ENCODE peak calls at places on chromosomes 1 and 21, in four cellular contexts. L is fibroblast of mammary gland; W is stimulated activated CD8-positive, alpha-beta memory T cell treated with anti-CD3 and anti-CD28 coated beads, Interleukin-15, amount 100 ng/mL, for 1 hour; A is EL. M is an unnamed sample.

GRCh38 chr1:3697810-3698209 is 45.5 kb downstream of the TP73 start:
- DNase-seq in L (no peak), A (no peak), W (no peak), M (no peak)

GRCh38 chr1:4027492-4028138 is 127.5 kb upstream of the C1orf174 start:
- DNase-seq in W (no peak), L (no peak), A (no peak), M (no peak)

GRCh38 chr1:46689326-46689725 is 17.7 kb downstream of the TEX38 start:
- DNase-seq in L (no peak), A (no peak), W (no peak), M (no peak)

GRCh38 chr1:242828199-242828598 is 303.7 kb upstream of the PLD5 start:
- DNase-seq in L (no peak), W (no peak), A (no peak), M (no peak)

GRCh38 chr1:6592441-6592840 is 10.2 kb downstream of the KLHL21 start:
- DNase-seq in A (no peak), L (no peak), W (no peak), M (no peak)

GRCh38 chr1:17251699-17252376 is 2.9 kb downstream of the PADI3 start:
- DNase-seq in L (peak; percentile 64), W (no peak), A (peak; percentile 79), M (no peak)

GRCh38 chr1:209207126-209207700 is 376.3 kb upstream of the CAMK1G start:
- DNase-seq in L (peak; percentile 9), A (no peak), W (no peak), M (no peak)

GRCh38 chr1:100496896-100497295 is 41.0 kb upstream of the GPR88 start:
- DNase-seq in L (no peak), A (no peak), W (no peak), M (no peak)

GRCh38 chr1:59926381-59927243 is at the start of gene CYP2J2:
- DNase-seq in W (peak; percentile 9), L (peak; percentile 8), A (peak; percentile 53), M (no peak)

GRCh38 chr21:33313183-33313582 is 11.6 kb upstream of the IFNAR1 start:
- DNase-seq in W (no peak), A (no peak), L (no peak), M (no peak)

GRCh38 chr1:86381223-86381622 is 14.9 kb downstream of the ODF2L start:
- DNase-seq in L (no peak), W (no peak), A (no peak), M (no peak)

GRCh38 chr1:98201640-98202039 is 280.8 kb upstream of the DPYD start:
- DNase-seq in L (peak; percentile 38), A (peak; percentile 78), W (no peak), M (no peak)

GRCh38 chr1:103948526-103948925 is 198.8 kb downstream of the AMY1C start:
- DNase-seq in L (peak; percentile 2), A (no peak), W (no peak), M (no peak)

GRCh38 chr1:248848596-248848995 is 10.3 kb downstream of the ZNF692 start:
- DNase-seq in A (no peak), L (no peak), W (no peak), M (no peak)

GRCh38 chr1:236489710-236490377 is 33.9 kb upstream of the LGALS8 start:
- DNase-seq in W (no peak), L (peak; percentile 65), A (peak; percentile 53), M (no peak)

GRCh38 chr1:248821641-248822040 is 4.1 kb downstream of the SH3BP5L start:
- DNase-seq in A (no peak), L (no peak), W (no peak), M (no peak)

GRCh38 chr1:226654508-226655124 is 84.5 kb downstream of the ITPKB start:
- DNase-seq in A (no peak), W (no peak), L (no peak), M (no peak)

GRCh38 chr1:172898866-172899265 is 151.9 kb downstream of the TNFSF18 start:
- DNase-seq in L (no peak), A (peak; percentile 73), W (no peak), M (no peak)

M was measured in activated CD4-positive, CD25-positive, alpha-beta regulatory T cell treated with anti-CD3 and anti-CD28 coated beads, Interleukin-2, amount 50 U/mL, for 16 hours.